ENCODE peak calls at places on chromosomes 6 and 20, in four cellular contexts. Y is Karpas-422, L is PC-3, C is A549. H is an unnamed sample.

GRCh38 chr6:903746-904145 is 210.8 kb upstream of the EXOC2 start:
- DNase-seq in Y (no peak), L (no peak), C (no peak), H (no peak)

GRCh38 chr6:119428647-119429046 is 79.1 kb upstream of the MAN1A1 start:
- DNase-seq in Y (no peak), L (no peak), C (no peak), H (no peak)

GRCh38 chr6:16965679-16966078 is 136.2 kb upstream of the STMND1 start:
- DNase-seq in Y (no peak), L (peak; percentile 72), C (no peak), H (no peak)

GRCh38 chr6:166307981-166308768 is at the start of gene PRR18:
- DNase-seq in Y (no peak), L (no peak), C (no peak), H (no peak)

GRCh38 chr6:140311146-140311545 is 936.7 kb upstream of the CITED2 start:
- DNase-seq in Y (no peak), L (no peak), C (no peak), H (no peak)

GRCh38 chr6:46637145-46637544 is 15.5 kb downstream of the CYP39A1 start:
- DNase-seq in Y (peak; percentile 89), L (peak; percentile 76), C (peak; percentile 8), H (no peak)

GRCh38 chr6:27224729-27225128 is 22.8 kb upstream of the PRSS16 start:
- DNase-seq in Y (no peak), L (no peak), C (no peak), H (no peak)

GRCh38 chr20:53929974-53930650 is 140.3 kb downstream of the BCAS1 start:
- DNase-seq in Y (no peak), L (no peak), C (no peak), H (no peak)

GRCh38 chr6:93894521-93894920 is 475.2 kb upstream of the EPHA7 start:
- DNase-seq in Y (no peak), L (no peak), C (no peak), H (no peak)

GRCh38 chr20:59439243-59439642 is 138.8 kb downstream of the EDN3 start:
- DNase-seq in Y (peak; percentile 54), L (no peak), C (no peak), H (no peak)

GRCh38 chr6:157809613-157810012 is 13.4 kb upstream of the SNX9 start:
- DNase-seq in Y (no peak), L (no peak), C (no peak), H (no peak)

GRCh38 chr6:161631676-161632194 is 357.9 kb upstream of the AGPAT4 start:
- DNase-seq in Y (no peak), L (no peak), C (no peak), H (no peak)

GRCh38 chr6:48826884-48827701 is 636.0 kb downstream of the MMUT start:
- DNase-seq in Y (no peak), L (peak; percentile 99), C (peak; percentile 96), H (peak; percentile 23)

GRCh38 chr6:33700391-33701050 is 11.0 kb downstream of the UQCC2 start:
- DNase-seq in Y (peak; percentile 94), L (peak; percentile 78), C (peak; percentile 77), H (peak; percentile 84)

GRCh38 chr20:35264755-35265154 is 13.2 kb downstream of the MMP24OS start:
- DNase-seq in Y (no peak), L (peak; percentile 47), C (peak; percentile 88), H (no peak)

GRCh38 chr6:110285306-110286060 is 72.7 kb downstream of the METTL24 start:
- DNase-seq in Y (no peak), L (no peak), C (peak; percentile 10), H (peak; percentile 55)

GRCh38 chr20:44750081-44750805 is 4.6 kb downstream of the KCNK15 start:
- DNase-seq in Y (no peak), L (no peak), C (no peak), H (no peak)

GRCh38 chr20:62551408-62552323 is 75.9 kb upstream of the GATA5 start:
- DNase-seq in Y (no peak), L (no peak), C (no peak), H (no peak)

GRCh38 chr6:136236491-136237293 is 13.4 kb downstream of the MTFR2 start:
- DNase-seq in Y (no peak), L (no peak), C (no peak), H (no peak)

GRCh38 chr20:38127011-38127621 is 38.0 kb downstream of the TGM2 start:
- DNase-seq in Y (no peak), L (peak; percentile 77), C (peak; percentile 58), H (no peak)

GRCh38 chr20:38453941-38454340 is 18.7 kb upstream of the RALGAPB start:
- DNase-seq in Y (peak; percentile 87), L (no peak), C (no peak), H (no peak)

GRCh38 chr6:3247255-3248146 is 11.2 kb upstream of the PSMG4 start:
- DNase-seq in Y (no peak), L (peak; percentile 53), C (peak; percentile 24), H (peak; percentile 64)

GRCh38 chr6:110485461-110485860 is 9.0 kb upstream of the SLC22A16 start:
- DNase-seq in Y (no peak), L (no peak), C (no peak), H (no peak)

GRCh38 chr20:61701401-61701800 is 364.3 kb downstream of the TAF4 start:
- DNase-seq in Y (no peak), L (no peak), C (no peak), H (no peak)

DNA sequence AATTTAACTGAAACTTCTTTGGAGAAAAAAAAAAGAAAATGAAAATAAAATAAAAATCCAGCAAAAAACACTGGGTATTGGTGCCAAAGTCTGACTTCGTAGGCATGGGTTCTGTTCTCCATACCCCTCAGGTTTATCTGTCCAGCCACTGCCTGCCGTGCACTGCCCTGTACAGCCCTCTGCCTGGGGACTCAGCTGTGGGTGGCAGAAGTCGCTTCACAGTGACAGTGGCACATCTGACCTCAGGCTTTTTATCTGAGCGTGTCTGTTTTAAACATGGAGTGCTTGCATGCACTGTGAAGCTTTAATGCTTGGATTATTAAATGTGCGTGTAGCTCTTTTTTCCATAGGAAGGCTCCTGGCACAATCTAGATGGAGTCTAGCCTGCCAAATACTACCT is 375.4 kb downstream of the UTRN start:
- DNase-seq in Y (no peak), L (no peak), C (no peak), H (peak; percentile 23)
- H3K27ac ChIP-seq in Y (no peak overlapping the region), L (no peak overlapping the region), C (peak overlapping the region; percentile 79), H (peak overlapping the region; percentile 77)

GRCh38 chr20:9407805-9408421 is 106.5 kb upstream of the LAMP5 start:
- DNase-seq in Y (peak; percentile 87), L (peak; percentile 92), C (peak; percentile 77), H (peak; percentile 59)

GRCh38 chr20:9409981-9410380 is 104.4 kb upstream of the LAMP5 start:
- DNase-seq in Y (no peak), L (peak; percentile 68), C (no peak), H (no peak)

GRCh38 chr20:9408422-9409300 is 105.7 kb upstream of the LAMP5 start:
- DNase-seq in Y (no peak), L (peak; percentile 70), C (no peak), H (no peak)

GRCh38 chr20:9411833-9412232 is 102.6 kb upstream of the LAMP5 start:
- DNase-seq in Y (no peak), L (no peak), C (no peak), H (no peak)

DNA sequence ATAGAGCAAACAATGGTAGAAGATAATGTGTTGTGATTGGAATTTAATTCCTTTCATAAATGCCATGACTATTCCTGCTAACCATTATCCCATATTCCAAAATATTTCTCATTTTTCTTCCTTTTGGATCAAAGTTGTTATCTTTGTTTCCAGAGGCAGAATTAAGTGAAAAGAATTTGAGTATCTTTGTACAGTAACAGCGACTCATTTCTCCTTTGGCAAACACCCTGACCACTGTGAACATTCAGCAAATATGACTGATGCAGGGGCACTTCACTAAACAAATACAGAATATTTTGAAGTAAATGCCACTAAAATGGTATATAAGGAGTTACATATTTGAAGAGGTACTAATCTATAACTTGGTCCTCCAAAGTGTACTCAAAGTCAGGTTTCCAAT is 105.0 kb upstream of the LAMP5 start:
- DNase-seq in Y (no peak), L (peak; percentile 77), C (no peak), H (no peak)
- H3K27ac ChIP-seq in Y (no peak overlapping the region), L (peak overlapping the region; percentile 73), C (no peak overlapping the region), H (no peak overlapping the region)

GRCh38 chr20:46220808-46221207 is 87.5 kb downstream of the CDH22 start:
- DNase-seq in Y (peak; percentile 86), L (no peak), C (peak; percentile 41), H (no peak)
- H3K27ac ChIP-seq in Y (no peak overlapping the region), L (no peak overlapping the region), C (no peak overlapping the region), H (no peak overlapping the region)

GRCh38 chr6:36443951-36444428 is 1.2 kb downstream of the KCTD20 start:
- DNase-seq in Y (peak; percentile 61), L (peak; percentile 57), C (peak; percentile 50), H (no peak)
- H3K27ac ChIP-seq in Y (peak overlapping the region; percentile 81), L (peak overlapping the region; percentile 83), C (peak overlapping the region; percentile 99), H (peak overlapping the region; percentile 91)

GRCh38 chr20:3980260-3981131 is 34.9 kb downstream of the RNF24 start:
- DNase-seq in Y (no peak), L (peak; percentile 53), C (peak; percentile 76), H (no peak)

DNA sequence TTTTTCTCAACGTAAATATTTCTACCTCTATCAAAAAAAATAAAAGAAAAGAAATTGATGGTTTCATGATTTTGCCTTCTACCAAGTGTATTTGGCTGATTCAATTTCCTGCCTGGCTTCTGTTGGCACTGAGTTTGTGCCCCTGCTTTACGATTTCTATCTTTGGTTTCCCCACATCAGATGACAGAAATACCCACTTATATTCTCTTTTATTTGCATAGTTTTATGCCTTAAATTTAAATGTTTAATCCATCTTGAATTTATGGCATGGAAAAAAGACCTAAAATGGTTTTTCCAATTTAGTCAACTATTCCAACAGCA is 34.3 kb downstream of the RNF24 start:
- DNase-seq in Y (peak; percentile 47), L (no peak), C (no peak), H (no peak)
- H3K27ac ChIP-seq in Y (peak overlapping the region; percentile 43), L (peak overlapping the region; percentile 56), C (peak overlapping the region; percentile 85), H (peak overlapping the region; percentile 38)

DNA sequence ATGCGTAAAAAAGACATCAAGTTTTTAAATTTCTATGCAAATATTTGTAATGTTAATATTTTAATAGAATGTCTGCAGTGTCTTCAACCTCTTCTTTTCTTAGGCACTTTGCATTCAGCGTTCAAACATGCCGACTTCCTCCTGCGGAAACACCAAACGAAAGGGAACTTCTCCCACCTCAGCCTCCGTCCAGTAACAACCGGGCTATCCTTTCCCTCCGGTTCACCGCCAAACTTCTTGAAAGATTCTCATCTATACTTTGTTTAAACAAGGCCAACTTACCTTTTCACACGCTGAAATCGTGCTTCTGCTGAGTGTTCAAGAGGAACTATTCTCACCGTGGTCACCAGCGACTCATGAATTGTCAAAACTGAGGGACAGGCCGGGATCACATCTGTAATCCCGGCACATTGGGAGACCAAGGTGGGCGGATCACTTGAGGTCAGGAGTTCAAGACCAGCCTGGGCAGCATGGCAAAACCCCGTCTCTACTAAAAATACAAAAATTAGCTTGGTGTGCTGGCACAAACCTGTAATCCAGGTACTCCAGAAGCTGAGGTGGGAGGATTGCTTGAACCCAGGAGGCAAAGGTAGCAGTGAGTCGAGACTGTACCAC is 44.8 kb downstream of the GJA1 start:
- DNase-seq in Y (no peak), L (no peak), C (peak; percentile 42), H (no peak)
- H3K27ac ChIP-seq in Y (no peak overlapping the region), L (no peak overlapping the region), C (peak overlapping the region; percentile 86), H (no peak overlapping the region)

GRCh38 chr6:128067446-128068109 is 166.7 kb upstream of the THEMIS start:
- DNase-seq in Y (no peak), L (no peak), C (no peak), H (no peak)

GRCh38 chr6:128064540-128064895 is 163.7 kb upstream of the THEMIS start:
- DNase-seq in Y (no peak), L (no peak), C (no peak), H (no peak)

GRCh38 chr6:128063850-128064539 is 163.1 kb upstream of the THEMIS start:
- DNase-seq in Y (no peak), L (no peak), C (no peak), H (no peak)

GRCh38 chr6:128065072-128065471 is 164.2 kb upstream of the THEMIS start:
- DNase-seq in Y (no peak), L (no peak), C (no peak), H (no peak)

GRCh38 chr6:128062882-128063603 is 162.2 kb upstream of the THEMIS start:
- DNase-seq in Y (no peak), L (peak; percentile 26), C (peak; percentile 9), H (no peak)
- H3K27ac ChIP-seq in Y (no peak overlapping the region), L (no peak overlapping the region), C (no peak overlapping the region), H (no peak overlapping the region)